ENCODE peak calls at places on chromosome 9, in eight cellular contexts. B is progenitor cell of endocrine pancreas, Y is HTR-8/SVneo, Q is foreskin fibroblast, S is GM04504, L is fibroblast of pulmonary artery, O is heart right ventricle, A is GM19239. I is an unnamed sample.

GRCh38 chr9:749712-750111 is 91.8 kb upstream of the DMRT1 start:
- DNase-seq in Q (no peak), A (no peak), O (no peak), L (no peak), S (no peak), Y (no peak), B (no peak), I (no peak)

GRCh38 chr9:130117816-130118632 is 54.2 kb upstream of the NCS1 start:
- DNase-seq in A (no peak), S (peak; percentile 79), Q (peak; percentile 78), B (no peak), L (peak; percentile 50), Y (no peak), O (no peak), I (peak; percentile 21)

GRCh38 chr9:84397822-84398221 is 57.3 kb upstream of the SLC28A3 start:
- DNase-seq in A (no peak), O (no peak), B (no peak), Y (peak; percentile 30), S (peak; percentile 30), L (peak; percentile 57), Q (peak; percentile 71), I (peak; percentile 53)

GRCh38 chr9:86464242-86464641 is 110.0 kb upstream of the TUT7 start:
- DNase-seq in O (no peak), L (no peak), Q (no peak), Y (no peak), A (no peak), S (no peak), B (no peak), I (no peak)

GRCh38 chr9:107246259-107247254 is 36.5 kb upstream of the RAD23B start:
- DNase-seq in S (no peak), O (no peak), L (no peak), B (no peak), Q (no peak), Y (no peak), A (no peak), I (no peak)

GRCh38 chr9:127172066-127172707 is 49.8 kb upstream of the ANGPTL2 start:
- DNase-seq in B (no peak), L (no peak), S (no peak), Q (no peak), A (no peak), Y (no peak), O (no peak), I (no peak)

GRCh38 chr9:123771690-123772089 is 158.2 kb downstream of the DENND1A start:
- DNase-seq in O (no peak), Q (no peak), L (no peak), Y (no peak), B (no peak), A (no peak), S (no peak), I (no peak)

GRCh38 chr9:83472221-83472665 is 66.0 kb downstream of the FRMD3 start:
- DNase-seq in A (no peak), S (peak; percentile 42), Q (peak; percentile 82), O (peak; percentile 20), L (peak; percentile 46), B (no peak), Y (no peak), I (peak; percentile 14)

GRCh38 chr9:114888599-114888998 is 41.8 kb downstream of the TNFSF8 start:
- DNase-seq in L (no peak), A (no peak), S (no peak), O (no peak), B (no peak), Q (no peak), Y (no peak), I (no peak)

GRCh38 chr9:89597711-89598707 is 6.8 kb upstream of the GADD45G start:
- DNase-seq in L (peak; percentile 76), Q (peak; percentile 41), Y (peak; percentile 27), S (peak; percentile 21), B (peak; percentile 38), A (no peak), O (peak; percentile 61), I (peak; percentile 59)

GRCh38 chr9:133221177-133221809 is 12.2 kb upstream of the OBP2B start:
- DNase-seq in L (no peak), A (no peak), B (no peak), Q (no peak), Y (no peak), S (no peak), O (no peak), I (no peak)

GRCh38 chr9:128705051-128705965 is 3.0 kb downstream of the PKN3 start:
- DNase-seq in A (no peak), Y (no peak), Q (no peak), B (no peak), L (no peak), O (no peak), S (no peak), I (no peak)